ENCODE peak calls at places on chromosomes 11 and 22, in seven cellular contexts. One of them, this sample, is unnamed.
A peak's percentile ranks its signal among the peaks of the same experiment; 100 is the strongest.

GRCh38 chr22:33565580-33565995 is 354.7 kb downstream of the LARGE1 start:
- DNase-seq in neuronal stem cell: no peak
- DNase-seq in effector memory CD4-positive, alpha-beta T cell: no peak
- DNase-seq in NAMALWA: no peak
- DNase-seq in CD8-positive, alpha-beta memory T cell: no peak
- DNase-seq in NCI-H1092: no peak
- DNase-seq in stimulated activated naive CD8-positive, alpha-beta T cell treated with anti-CD3 and anti-CD28 coated beads, Interleukin-15, Interleukin-2, amounts not matched to agents 100 U/mL and 50 U/mL, for 24 hours: no peak
- DNase-seq in this sample: no peak

GRCh38 chr22:21055880-21056319 is 10.2 kb downstream of the LRRC74B start:
- DNase-seq in effector memory CD4-positive, alpha-beta T cell: no peak
- DNase-seq in CD8-positive, alpha-beta memory T cell: no peak
- DNase-seq in stimulated activated naive CD8-positive, alpha-beta T cell treated with anti-CD3 and anti-CD28 coated beads, Interleukin-15, Interleukin-2, amounts not matched to agents 100 U/mL and 50 U/mL, for 24 hours: no peak
- DNase-seq in neuronal stem cell: no peak
- DNase-seq in NCI-H1092: no peak
- DNase-seq in NAMALWA: no peak
- DNase-seq in this sample: no peak

GRCh38 chr22:21923163-21923561 is 29.5 kb downstream of the PPM1F start:
- DNase-seq in CD8-positive, alpha-beta memory T cell: no peak
- DNase-seq in stimulated activated naive CD8-positive, alpha-beta T cell treated with anti-CD3 and anti-CD28 coated beads, Interleukin-15, Interleukin-2, amounts not matched to agents 100 U/mL and 50 U/mL, for 24 hours: no peak
- DNase-seq in neuronal stem cell: no peak
- DNase-seq in NCI-H1092: no peak
- DNase-seq in NAMALWA: no peak
- DNase-seq in effector memory CD4-positive, alpha-beta T cell: no peak
- DNase-seq in this sample: no peak

GRCh38 chr11:44784784-44785183 is 58.0 kb downstream of the TSPAN18 start:
- DNase-seq in NAMALWA: no peak
- DNase-seq in stimulated activated naive CD8-positive, alpha-beta T cell treated with anti-CD3 and anti-CD28 coated beads, Interleukin-15, Interleukin-2, amounts not matched to agents 100 U/mL and 50 U/mL, for 24 hours: no peak
- DNase-seq in CD8-positive, alpha-beta memory T cell: no peak
- DNase-seq in neuronal stem cell: no peak
- DNase-seq in effector memory CD4-positive, alpha-beta T cell: no peak
- DNase-seq in NCI-H1092: no peak
- DNase-seq in this sample: no peak

GRCh38 chr22:22230438-22230837 is 14.1 kb upstream of the VPREB1 start:
- DNase-seq in effector memory CD4-positive, alpha-beta T cell: no peak
- DNase-seq in stimulated activated naive CD8-positive, alpha-beta T cell treated with anti-CD3 and anti-CD28 coated beads, Interleukin-15, Interleukin-2, amounts not matched to agents 100 U/mL and 50 U/mL, for 24 hours: no peak
- DNase-seq in neuronal stem cell: no peak
- DNase-seq in CD8-positive, alpha-beta memory T cell: no peak
- DNase-seq in NAMALWA: no peak
- DNase-seq in NCI-H1092: no peak
- DNase-seq in this sample: no peak

GRCh38 chr11:60744114-60744513 is 12.6 kb upstream of the MS4A15 start:
- DNase-seq in neuronal stem cell: no peak
- DNase-seq in NCI-H1092: no peak
- DNase-seq in stimulated activated naive CD8-positive, alpha-beta T cell treated with anti-CD3 and anti-CD28 coated beads, Interleukin-15, Interleukin-2, amounts not matched to agents 100 U/mL and 50 U/mL, for 24 hours: no peak
- DNase-seq in CD8-positive, alpha-beta memory T cell: no peak
- DNase-seq in effector memory CD4-positive, alpha-beta T cell: no peak
- DNase-seq in NAMALWA: no peak
- DNase-seq in this sample: no peak

GRCh38 chr11:19193916-19194315 is 7.9 kb downstream of the CSRP3 start:
- DNase-seq in neuronal stem cell: no peak
- DNase-seq in NCI-H1092: no peak
- DNase-seq in NAMALWA: no peak
- DNase-seq in effector memory CD4-positive, alpha-beta T cell: no peak
- DNase-seq in stimulated activated naive CD8-positive, alpha-beta T cell treated with anti-CD3 and anti-CD28 coated beads, Interleukin-15, Interleukin-2, amounts not matched to agents 100 U/mL and 50 U/mL, for 24 hours: no peak
- DNase-seq in CD8-positive, alpha-beta memory T cell: no peak
- DNase-seq in this sample: no peak

GRCh38 chr11:128550261-128550821 is 37.0 kb downstream of the ETS1 start:
- DNase-seq in effector memory CD4-positive, alpha-beta T cell: no peak
- DNase-seq in NAMALWA: peak; percentile 33
- DNase-seq in neuronal stem cell: no peak
- DNase-seq in NCI-H1092: no peak
- DNase-seq in stimulated activated naive CD8-positive, alpha-beta T cell treated with anti-CD3 and anti-CD28 coated beads, Interleukin-15, Interleukin-2, amounts not matched to agents 100 U/mL and 50 U/mL, for 24 hours: no peak
- DNase-seq in CD8-positive, alpha-beta memory T cell: no peak
- DNase-seq in this sample: no peak

GRCh38 chr11:19244084-19244483 is 3.3 kb upstream of the E2F8 start:
- DNase-seq in stimulated activated naive CD8-positive, alpha-beta T cell treated with anti-CD3 and anti-CD28 coated beads, Interleukin-15, Interleukin-2, amounts not matched to agents 100 U/mL and 50 U/mL, for 24 hours: no peak
- DNase-seq in neuronal stem cell: no peak
- DNase-seq in effector memory CD4-positive, alpha-beta T cell: no peak
- DNase-seq in NCI-H1092: no peak
- DNase-seq in NAMALWA: no peak
- DNase-seq in CD8-positive, alpha-beta memory T cell: no peak
- DNase-seq in this sample: no peak

GRCh38 chr22:37295213-37295886 is 13.0 kb downstream of the CYTH4 start:
- DNase-seq in NAMALWA: peak; percentile 42
- DNase-seq in effector memory CD4-positive, alpha-beta T cell: no peak
- DNase-seq in NCI-H1092: no peak
- DNase-seq in CD8-positive, alpha-beta memory T cell: no peak
- DNase-seq in stimulated activated naive CD8-positive, alpha-beta T cell treated with anti-CD3 and anti-CD28 coated beads, Interleukin-15, Interleukin-2, amounts not matched to agents 100 U/mL and 50 U/mL, for 24 hours: no peak
- DNase-seq in neuronal stem cell: no peak
- DNase-seq in this sample: no peak

GRCh38 chr22:43825651-43826050 is 13.5 kb upstream of the EFCAB6 start:
- DNase-seq in CD8-positive, alpha-beta memory T cell: no peak
- DNase-seq in NAMALWA: no peak
- DNase-seq in NCI-H1092: no peak
- DNase-seq in stimulated activated naive CD8-positive, alpha-beta T cell treated with anti-CD3 and anti-CD28 coated beads, Interleukin-15, Interleukin-2, amounts not matched to agents 100 U/mL and 50 U/mL, for 24 hours: no peak
- DNase-seq in neuronal stem cell: no peak
- DNase-seq in effector memory CD4-positive, alpha-beta T cell: no peak
- DNase-seq in this sample: no peak

GRCh38 chr11:31826530-31827438 is 15.7 kb upstream of the PAX6 start:
- DNase-seq in NAMALWA: no peak
- DNase-seq in effector memory CD4-positive, alpha-beta T cell: no peak
- DNase-seq in stimulated activated naive CD8-positive, alpha-beta T cell treated with anti-CD3 and anti-CD28 coated beads, Interleukin-15, Interleukin-2, amounts not matched to agents 100 U/mL and 50 U/mL, for 24 hours: no peak
- DNase-seq in neuronal stem cell: peak; percentile 45
- DNase-seq in CD8-positive, alpha-beta memory T cell: no peak
- DNase-seq in NCI-H1092: no peak
- DNase-seq in this sample: no peak

GRCh38 chr11:4539603-4540219 is 5.3 kb upstream of the OR52M1 start:
- DNase-seq in NCI-H1092: no peak
- DNase-seq in NAMALWA: peak; percentile 57
- DNase-seq in CD8-positive, alpha-beta memory T cell: peak; percentile 18
- DNase-seq in effector memory CD4-positive, alpha-beta T cell: peak; percentile 9
- DNase-seq in neuronal stem cell: peak; percentile 53
- DNase-seq in stimulated activated naive CD8-positive, alpha-beta T cell treated with anti-CD3 and anti-CD28 coated beads, Interleukin-15, Interleukin-2, amounts not matched to agents 100 U/mL and 50 U/mL, for 24 hours: peak; percentile 38
- DNase-seq in this sample: peak; percentile 9

GRCh38 chr11:70504246-70505020 is 106.1 kb downstream of the CTTN start:
- DNase-seq in effector memory CD4-positive, alpha-beta T cell: no peak
- DNase-seq in NCI-H1092: no peak
- DNase-seq in NAMALWA: no peak
- DNase-seq in stimulated activated naive CD8-positive, alpha-beta T cell treated with anti-CD3 and anti-CD28 coated beads, Interleukin-15, Interleukin-2, amounts not matched to agents 100 U/mL and 50 U/mL, for 24 hours: no peak
- DNase-seq in CD8-positive, alpha-beta memory T cell: no peak
- DNase-seq in neuronal stem cell: no peak
- DNase-seq in this sample: no peak

GRCh38 chr22:45242778-45243191 is 2.1 kb upstream of the KIAA0930 start:
- DNase-seq in effector memory CD4-positive, alpha-beta T cell: no peak
- DNase-seq in neuronal stem cell: no peak
- DNase-seq in CD8-positive, alpha-beta memory T cell: no peak
- DNase-seq in NCI-H1092: peak; percentile 69
- DNase-seq in stimulated activated naive CD8-positive, alpha-beta T cell treated with anti-CD3 and anti-CD28 coated beads, Interleukin-15, Interleukin-2, amounts not matched to agents 100 U/mL and 50 U/mL, for 24 hours: no peak
- DNase-seq in NAMALWA: no peak
- DNase-seq in this sample: peak; percentile 70

This sample was measured in putamen.